ENCODE peak calls at places on chromosomes 16 and 17, in four cellular contexts. O, G, J and W are unnamed samples.

GRCh38 chr17:2782030-2782429 is 14.2 kb upstream of the RAP1GAP2 start:
- DNase-seq in G (no peak), J (no peak), O (no peak), W (no peak)

GRCh38 chr17:65415991-65416390 is 145.5 kb downstream of the AXIN2 start:
- DNase-seq in J (no peak), O (no peak), G (peak), W (no peak)

GRCh38 chr16:10226672-10227306 is 44.6 kb upstream of the GRIN2A start:
- DNase-seq in J (no peak), G (no peak), O (no peak), W (no peak)

GRCh38 chr17:73429440-73430164 is 117.8 kb upstream of the CDC42EP4 start:
- DNase-seq in J (peak), G (peak), O (peak), W (peak)

GRCh38 chr17:2598166-2598565 is 4.7 kb downstream of the PAFAH1B1 start:
- DNase-seq in J (no peak), O (no peak), G (no peak), W (no peak)

GRCh38 chr17:45812102-45812501 is 28.0 kb downstream of the CRHR1 start:
- DNase-seq in J (no peak), G (no peak), O (no peak), W (no peak)

GRCh38 chr17:57751348-57751970 is 6.4 kb upstream of the CCDC182 start:
- DNase-seq in O (no peak), J (no peak), G (no peak), W (no peak)

GRCh38 chr17:43570518-43570928 is 24.4 kb upstream of the ETV4 start:
- DNase-seq in G (no peak), J (no peak), O (no peak), W (no peak)

GRCh38 chr17:78399028-78399692 is 20.7 kb downstream of the PGS1 start:
- DNase-seq in J (no peak), G (no peak), O (no peak), W (no peak)

GRCh38 chr17:9671559-9671958 is 26.2 kb downstream of the USP43 start:
- DNase-seq in O (no peak), J (no peak), G (no peak), W (no peak)

GRCh38 chr16:13909872-13910303 is 10.1 kb upstream of the ERCC4 start:
- DNase-seq in O (no peak), G (peak), J (peak), W (no peak)

GRCh38 chr17:60960398-60961065 is 282.9 kb downstream of the BCAS3 start:
- DNase-seq in J (no peak), O (no peak), G (no peak), W (no peak)

GRCh38 chr17:48577946-48578615 is at the start of gene HOXB4:
- DNase-seq in G (peak), O (no peak), J (peak), W (peak)

GRCh38 chr17:81483862-81484194 is 28.8 kb downstream of the ACTG1 start:
- DNase-seq in G (no peak), J (no peak), O (no peak), W (no peak)

GRCh38 chr17:81484195-81484979 is 28.2 kb downstream of the ACTG1 start:
- DNase-seq in G (peak), J (peak), O (peak), W (peak)

GRCh38 chr17:81482673-81483072 is 29.9 kb downstream of the ACTG1 start:
- DNase-seq in O (no peak), J (no peak), G (no peak), W (no peak)

GRCh38 chr17:81481815-81482505 is 30.6 kb downstream of the ACTG1 start:
- DNase-seq in O (no peak), J (no peak), G (no peak), W (no peak)

DNA sequence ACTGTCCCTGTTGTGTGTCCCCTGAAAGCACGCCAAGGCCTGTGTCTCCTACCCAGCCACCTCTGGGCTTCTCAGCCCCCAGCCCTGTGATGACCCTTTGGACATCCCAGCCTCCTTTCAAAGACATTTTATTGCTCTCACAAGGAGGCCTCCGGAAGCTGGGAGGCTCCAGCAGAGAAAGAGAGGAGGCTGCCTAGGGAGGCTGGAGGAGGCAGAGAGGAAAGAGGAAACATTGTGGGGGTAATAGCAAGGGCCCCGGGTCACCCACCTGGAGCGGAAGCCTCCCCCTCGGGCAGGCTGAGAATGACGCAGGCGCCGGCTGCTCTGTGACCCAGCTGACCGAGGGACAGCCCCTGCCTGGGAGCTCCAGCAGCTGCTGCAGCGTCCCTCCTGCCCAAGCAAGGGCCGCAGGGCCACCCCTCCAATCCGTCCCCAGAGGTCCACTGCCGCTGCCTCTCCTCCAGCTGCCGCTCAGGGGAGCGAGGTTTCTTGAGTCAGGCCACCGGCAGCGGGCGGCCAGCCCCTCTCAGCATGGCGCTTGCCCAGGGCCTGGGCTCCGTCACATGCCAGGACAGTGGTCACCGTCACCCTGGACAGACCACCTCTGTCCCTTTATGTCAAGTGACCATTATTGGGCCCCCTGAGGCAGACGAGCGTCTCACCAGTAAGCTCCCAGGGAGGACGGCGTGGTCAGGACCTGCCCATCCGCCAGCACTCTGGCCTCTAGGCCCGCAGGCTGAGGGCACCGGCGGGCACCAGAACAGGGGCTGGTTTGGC is 29.3 kb downstream of the ACTG1 start:
- DNase-seq in G (peak), J (no peak), O (no peak), W (no peak)
- H3K4me3 ChIP-seq in G (no peak), J (peak), O (peak), W (no peak)

DNA sequence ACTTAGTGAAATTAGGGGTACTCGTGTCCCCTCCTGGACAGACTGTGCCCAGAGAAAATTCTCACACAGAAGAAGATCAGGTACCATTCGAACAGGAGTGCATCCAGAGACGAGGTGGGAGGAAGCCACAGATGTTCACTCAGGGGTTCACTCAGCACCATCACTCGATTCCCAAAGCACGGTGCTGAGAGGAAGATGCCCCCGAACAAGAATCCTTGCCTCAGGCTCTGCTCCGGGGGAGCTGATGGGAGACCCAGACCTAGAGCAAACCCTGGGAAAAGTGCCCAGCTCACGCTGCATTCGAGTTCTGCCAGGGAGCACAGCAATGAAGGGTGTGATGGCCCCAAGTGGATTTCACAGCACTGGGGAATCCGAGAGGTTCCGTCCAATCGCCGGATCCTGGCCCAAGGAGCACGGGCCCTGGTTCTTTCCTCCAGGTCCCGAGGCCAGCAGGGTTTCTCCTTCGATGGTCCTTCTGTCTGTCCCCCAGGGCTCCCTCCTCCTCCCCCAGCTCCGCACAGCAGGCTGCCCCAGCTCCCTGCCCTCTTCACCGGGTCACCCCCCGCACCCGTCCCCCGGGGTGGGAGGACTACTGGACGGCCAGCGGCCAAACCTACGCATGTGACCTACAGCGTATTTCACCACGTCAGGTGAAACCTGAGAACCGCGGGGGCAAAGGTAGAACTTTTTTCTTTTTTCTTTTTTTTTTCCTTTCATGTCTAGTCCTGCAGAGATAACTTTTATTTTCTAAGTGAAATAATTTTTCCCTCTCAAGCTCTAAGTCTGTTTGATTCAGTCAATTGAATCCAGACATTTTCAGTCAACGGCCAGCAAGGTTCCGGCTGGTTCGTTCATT is 10.2 kb upstream of the UBE2I start:
- DNase-seq in J (peak), O (no peak), G (no peak), W (no peak)
- H3K4me3 ChIP-seq in J (no peak), O (no peak), G (no peak), W (no peak)

DNA sequence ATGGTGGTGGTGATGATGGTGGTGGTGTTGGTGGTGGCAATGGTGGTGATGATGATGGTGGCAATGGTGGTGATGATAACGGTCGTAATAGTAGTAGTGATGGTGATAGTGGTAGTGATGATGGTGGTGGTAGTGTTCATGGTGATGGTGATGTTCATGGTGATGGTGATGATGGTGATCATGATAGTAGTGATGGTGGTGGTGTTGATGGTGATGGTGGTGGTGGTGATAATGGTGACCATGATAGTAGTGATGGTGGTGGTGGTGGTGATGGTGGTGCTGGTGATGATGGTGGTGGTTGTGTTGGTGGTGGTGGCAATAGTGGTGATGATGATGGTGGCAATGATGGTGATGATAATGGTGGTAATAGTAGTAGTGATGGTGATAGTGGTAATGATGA is 68.0 kb downstream of the SOX9 start:
- DNase-seq in O (no peak), G (no peak), J (no peak), W (no peak)
- H3K4me3 ChIP-seq in O (no peak), G (no peak), J (no peak), W (no peak)

GRCh38 chr17:7887038-7887481 is 1.5 kb upstream of the CHD3 start:
- DNase-seq in G (peak), J (no peak), O (no peak), W (no peak)
- H3K4me3 ChIP-seq in G (no peak), J (peak), O (peak), W (peak)

GRCh38 chr16:89360760-89361435 is 129.5 kb downstream of the ANKRD11 start:
- DNase-seq in J (peak), G (peak), O (no peak), W (peak)
- H3K4me3 ChIP-seq in J (no peak), G (no peak), O (no peak), W (peak)

GRCh38 chr17:41762841-41763240 is 23.7 kb downstream of the JUP start:
- DNase-seq in G (no peak), O (no peak), J (no peak), W (no peak)
- H3K4me3 ChIP-seq in G (no peak), O (no peak), J (no peak), W (no peak)

GRCh38 chr17:75645889-75646625 is 12.8 kb downstream of the SMIM5 start:
- DNase-seq in G (peak), O (peak), J (peak), W (no peak)
- H3K4me3 ChIP-seq in G (no peak), O (no peak), J (peak), W (no peak)

GRCh38 chr16:3003582-3004270 is 9.0 kb upstream of the CLDN9 start:
- DNase-seq in O (peak), G (peak), J (peak), W (peak)
- H3K4me3 ChIP-seq in O (peak), G (no peak), J (peak), W (no peak)

GRCh38 chr17:82035956-82036633 is 1.4 kb downstream of the DCXR start:
- DNase-seq in O (no peak), G (no peak), J (no peak), W (no peak)

GRCh38 chr17:82036634-82037112 is 824 bp downstream of the DCXR start:
- DNase-seq in G (no peak), O (no peak), J (no peak), W (no peak)

GRCh38 chr17:82033359-82034085 is 2.0 kb downstream of the RAC3 start:
- DNase-seq in G (no peak), O (no peak), J (no peak), W (no peak)

GRCh38 chr17:82035488-82035887 is 2.0 kb downstream of the DCXR start:
- DNase-seq in G (no peak), O (no peak), J (no peak), W (no peak)

DNA sequence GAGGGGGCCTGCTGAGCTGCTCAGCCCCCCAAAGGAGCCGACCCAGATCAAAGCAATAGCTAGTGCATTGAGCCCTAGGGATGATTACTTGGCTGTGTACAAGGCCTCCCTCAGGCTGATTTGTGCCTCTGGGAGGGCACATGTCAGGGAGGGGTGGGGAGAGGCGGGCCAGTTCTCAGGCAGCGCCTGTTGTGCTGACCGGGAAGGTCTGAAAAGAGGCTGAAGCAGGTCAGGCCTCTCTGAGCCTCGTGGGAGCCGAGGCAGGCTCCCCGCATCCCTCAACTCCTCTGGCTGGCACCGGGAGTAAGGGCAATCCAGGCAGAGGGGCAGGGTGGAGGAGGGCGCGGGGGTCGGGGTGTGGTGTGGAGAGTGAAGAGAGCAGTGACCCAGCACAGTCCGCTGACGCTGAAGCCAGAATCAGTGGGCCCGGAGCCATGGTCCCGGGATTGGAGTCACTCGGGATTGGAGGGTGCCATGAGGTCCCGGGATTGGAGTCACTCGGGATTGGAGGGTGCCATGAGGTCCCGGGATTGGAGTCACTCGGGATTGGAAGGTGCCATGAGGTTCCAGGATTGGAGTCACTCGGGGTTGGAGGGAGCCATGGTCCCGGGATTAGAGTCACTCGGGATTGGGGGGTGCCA is 3.0 kb downstream of the DCXR start:
- DNase-seq in G (no peak), J (no peak), O (no peak), W (no peak)
- H3K4me3 ChIP-seq in G (no peak), J (no peak), O (no peak), W (no peak)